ENCODE peak calls at places on chromosome 7, in eight cellular contexts. G, D, L, F, Y, X, B and H are unnamed samples.

GRCh38 chr7:157809863-157810851 is 473.4 kb downstream of the DNAJB6 start:
- DNase-seq in G (no peak), D (no peak), L (no peak), F (no peak), Y (no peak), X (no peak), B (no peak), H (no peak)

GRCh38 chr7:139099181-139099947 is 10.2 kb downstream of the ZC3HAV1 start:
- DNase-seq in G (no peak), D (no peak), L (no peak), F (no peak), Y (no peak), X (no peak), B (no peak), H (no peak)

GRCh38 chr7:83732305-83732704 is 83.4 kb upstream of the SEMA3E start:
- DNase-seq in G (no peak), D (no peak), L (no peak), F (no peak), Y (no peak), X (no peak), B (no peak), H (no peak)

GRCh38 chr7:159105066-159105780 is 39.4 kb downstream of the VIPR2 start:
- DNase-seq in G (no peak), D (no peak), L (no peak), F (no peak), Y (peak), X (no peak), B (no peak), H (peak)

GRCh38 chr7:157009170-157009777 is 1.2 kb downstream of the MNX1 start:
- DNase-seq in G (no peak), D (no peak), L (peak), F (no peak), Y (no peak), X (no peak), B (no peak), H (peak)

GRCh38 chr7:51376420-51377092 is 59.9 kb upstream of the COBL start:
- DNase-seq in G (no peak), D (no peak), L (no peak), F (no peak), Y (no peak), X (no peak), B (no peak), H (no peak)

GRCh38 chr7:106108988-106109387 is 3.1 kb downstream of the SYPL1 start:
- DNase-seq in G (no peak), D (peak), L (no peak), F (no peak), Y (no peak), X (no peak), B (no peak), H (no peak)

GRCh38 chr7:128387663-128388485 is 21.9 kb downstream of the IMPDH1 start:
- DNase-seq in G (peak), D (peak), L (peak), F (peak), Y (peak), X (peak), B (peak), H (peak)

GRCh38 chr7:101156866-101157589 is 2.8 kb downstream of the AP1S1 start:
- DNase-seq in G (no peak), D (no peak), L (no peak), F (no peak), Y (no peak), X (no peak), B (no peak), H (no peak)

GRCh38 chr7:51278797-51279196 is 37.8 kb downstream of the COBL start:
- DNase-seq in G (no peak), D (no peak), L (no peak), F (no peak), Y (no peak), X (no peak), B (no peak), H (no peak)

GRCh38 chr7:135232720-135233119 is 918 bp upstream of the STRA8 start:
- DNase-seq in G (no peak), D (no peak), L (no peak), F (no peak), Y (no peak), X (no peak), B (peak), H (no peak)

GRCh38 chr7:147245274-147245673 is 1128.7 kb downstream of the CNTNAP2 start:
- DNase-seq in G (no peak), D (no peak), L (peak), F (no peak), Y (peak), X (no peak), B (peak), H (no peak)

GRCh38 chr7:79789584-79790345 is 336.3 kb upstream of the MAGI2 start:
- DNase-seq in G (no peak), D (no peak), L (no peak), F (no peak), Y (no peak), X (no peak), B (no peak), H (no peak)

GRCh38 chr7:56609852-56610355 is 493.7 kb upstream of the NUPR2 start:
- DNase-seq in G (no peak), D (no peak), L (no peak), F (no peak), Y (no peak), X (no peak), B (no peak), H (no peak)

GRCh38 chr7:129433823-129434171 is 435 bp upstream of the STRIP2 start:
- DNase-seq in G (no peak), D (no peak), L (peak), F (no peak), Y (no peak), X (no peak), B (no peak), H (no peak)

GRCh38 chr7:96236198-96237039 is 85.5 kb downstream of the SLC25A13 start:
- DNase-seq in G (peak), D (no peak), L (no peak), F (no peak), Y (peak), X (no peak), B (no peak), H (peak)

GRCh38 chr7:32094516-32094915 is 24.3 kb upstream of the PDE1C start:
- DNase-seq in G (no peak), D (no peak), L (no peak), F (no peak), Y (no peak), X (no peak), B (no peak), H (no peak)

GRCh38 chr7:128909605-128910568 is 622 bp downstream of the KCP start:
- DNase-seq in G (no peak), D (no peak), L (no peak), F (no peak), Y (peak), X (no peak), B (no peak), H (peak)